ENCODE peak calls at places on chromosome 15, in seven cellular contexts. One of them, this sample, is unnamed.

GRCh38 chr15:58309993-58310928 is 121.5 kb upstream of the LIPC start:
- DNase-seq in suprapubic skin: no peak
- DNase-seq in GM12878: no peak
- DNase-seq in stomach: peak; percentile 65
- DNase-seq in transverse colon: no peak
- DNase-seq in endothelial cell of umbilical vein: no peak
- DNase-seq in HCT116: no peak
- DNase-seq in this sample: peak; percentile 72

GRCh38 chr15:58839485-58839884 is 68.4 kb downstream of the MINDY2 start:
- DNase-seq in GM12878: no peak
- DNase-seq in stomach: no peak
- DNase-seq in endothelial cell of umbilical vein: no peak
- DNase-seq in HCT116: no peak
- DNase-seq in suprapubic skin: no peak
- DNase-seq in transverse colon: no peak
- DNase-seq in this sample: no peak

GRCh38 chr15:101013151-101013550 is 94.0 kb downstream of the LRRK1 start:
- DNase-seq in HCT116: no peak
- DNase-seq in GM12878: no peak
- DNase-seq in stomach: no peak
- DNase-seq in suprapubic skin: peak; percentile 43
- DNase-seq in transverse colon: peak; percentile 3
- DNase-seq in endothelial cell of umbilical vein: no peak
- DNase-seq in this sample: no peak

GRCh38 chr15:87764461-87765236 is 491.9 kb downstream of the NTRK3 start:
- DNase-seq in GM12878: no peak
- DNase-seq in HCT116: no peak
- DNase-seq in endothelial cell of umbilical vein: no peak
- DNase-seq in transverse colon: no peak
- DNase-seq in stomach: no peak
- DNase-seq in suprapubic skin: no peak
- DNase-seq in this sample: no peak

GRCh38 chr15:73240864-73241499 is 127.8 kb downstream of the HCN4 start:
- DNase-seq in endothelial cell of umbilical vein: peak; percentile 66
- DNase-seq in suprapubic skin: no peak
- DNase-seq in transverse colon: peak; percentile 73
- DNase-seq in HCT116: peak; percentile 61
- DNase-seq in GM12878: peak; percentile 28
- DNase-seq in stomach: peak; percentile 77
- DNase-seq in this sample: no peak

GRCh38 chr15:99371180-99372103 is 120.2 kb downstream of the LRRC28 start:
- DNase-seq in suprapubic skin: no peak
- DNase-seq in GM12878: peak; percentile 63
- DNase-seq in transverse colon: no peak
- DNase-seq in endothelial cell of umbilical vein: peak; percentile 10
- DNase-seq in stomach: no peak
- DNase-seq in HCT116: no peak
- DNase-seq in this sample: no peak

GRCh38 chr15:85762756-85763127 is 32.0 kb downstream of the KLHL25 start:
- DNase-seq in stomach: no peak
- DNase-seq in endothelial cell of umbilical vein: no peak
- DNase-seq in GM12878: no peak
- DNase-seq in HCT116: no peak
- DNase-seq in suprapubic skin: no peak
- DNase-seq in transverse colon: no peak
- DNase-seq in this sample: no peak

GRCh38 chr15:80289558-80290277 is 37.7 kb upstream of the CTXND1 start:
- DNase-seq in stomach: no peak
- DNase-seq in endothelial cell of umbilical vein: no peak
- DNase-seq in HCT116: no peak
- DNase-seq in GM12878: no peak
- DNase-seq in transverse colon: no peak
- DNase-seq in suprapubic skin: no peak
- DNase-seq in this sample: no peak

GRCh38 chr15:83285284-83285978 is 967 bp upstream of the BNC1 start:
- DNase-seq in HCT116: no peak
- DNase-seq in transverse colon: no peak
- DNase-seq in suprapubic skin: no peak
- DNase-seq in stomach: no peak
- DNase-seq in endothelial cell of umbilical vein: no peak
- DNase-seq in GM12878: no peak
- DNase-seq in this sample: no peak

GRCh38 chr15:83287541-83288027 is 3.1 kb upstream of the BNC1 start:
- DNase-seq in stomach: no peak
- DNase-seq in endothelial cell of umbilical vein: peak; percentile 81
- DNase-seq in suprapubic skin: no peak
- DNase-seq in GM12878: no peak
- DNase-seq in transverse colon: no peak
- DNase-seq in HCT116: no peak
- DNase-seq in this sample: no peak

GRCh38 chr15:83283813-83284562 is 476 bp downstream of the BNC1 start:
- DNase-seq in HCT116: no peak
- DNase-seq in stomach: no peak
- DNase-seq in GM12878: no peak
- DNase-seq in transverse colon: no peak
- DNase-seq in endothelial cell of umbilical vein: peak; percentile 42
- DNase-seq in suprapubic skin: no peak
- DNase-seq in this sample: no peak

GRCh38 chr15:83284563-83285283 is at the start of gene BNC1:
- DNase-seq in suprapubic skin: no peak
- DNase-seq in transverse colon: no peak
- DNase-seq in GM12878: no peak
- DNase-seq in endothelial cell of umbilical vein: peak; percentile 25
- DNase-seq in stomach: no peak
- DNase-seq in HCT116: no peak
- DNase-seq in this sample: no peak

DNA sequence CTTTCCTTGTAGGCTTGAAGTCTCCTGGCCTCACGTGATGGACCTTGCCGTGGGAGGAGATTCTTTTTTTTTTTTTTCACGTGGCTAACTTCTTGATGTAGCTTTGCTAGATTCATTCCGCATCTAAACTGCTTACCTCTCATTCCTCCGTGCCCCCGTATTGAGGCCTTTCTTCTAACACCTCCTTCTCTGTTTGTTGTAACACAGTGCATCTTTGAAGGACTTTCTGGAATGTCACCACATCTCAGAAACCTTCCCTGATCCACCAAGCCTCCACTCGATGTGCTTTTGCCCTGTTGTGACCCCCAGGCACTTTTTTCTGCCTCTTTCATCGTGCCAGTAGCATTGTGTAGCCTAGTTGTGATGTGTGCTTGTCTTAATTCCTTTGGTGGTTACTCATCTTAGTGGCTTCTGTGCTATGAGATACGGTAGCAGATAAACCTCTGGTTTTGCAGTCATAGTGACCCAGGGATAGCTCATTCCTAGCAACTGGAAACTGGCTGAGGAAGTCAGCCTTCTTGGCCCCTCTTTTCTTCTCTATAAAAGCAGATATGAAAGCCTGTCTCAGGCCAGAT is 1.6 kb upstream of the BNC1 start:
- DNase-seq in suprapubic skin: no peak
- DNase-seq in stomach: no peak
- DNase-seq in GM12878: no peak
- DNase-seq in transverse colon: no peak
- DNase-seq in endothelial cell of umbilical vein: peak; percentile 41
- DNase-seq in HCT116: no peak
- DNase-seq in this sample: no peak
- TF ChIP-seq POLR2AphosphoS5 in suprapubic skin: no peak
- TF ChIP-seq POLR2AphosphoS5 in stomach: no peak
- TF ChIP-seq POLR2AphosphoS5 in GM12878: no peak
- TF ChIP-seq POLR2AphosphoS5 in transverse colon: no peak
- TF ChIP-seq POLR2AphosphoS5 in endothelial cell of umbilical vein: no peak
- TF ChIP-seq POLR2AphosphoS5 in HCT116: no peak
- TF ChIP-seq POLR2AphosphoS5 in this sample: no peak

DNA sequence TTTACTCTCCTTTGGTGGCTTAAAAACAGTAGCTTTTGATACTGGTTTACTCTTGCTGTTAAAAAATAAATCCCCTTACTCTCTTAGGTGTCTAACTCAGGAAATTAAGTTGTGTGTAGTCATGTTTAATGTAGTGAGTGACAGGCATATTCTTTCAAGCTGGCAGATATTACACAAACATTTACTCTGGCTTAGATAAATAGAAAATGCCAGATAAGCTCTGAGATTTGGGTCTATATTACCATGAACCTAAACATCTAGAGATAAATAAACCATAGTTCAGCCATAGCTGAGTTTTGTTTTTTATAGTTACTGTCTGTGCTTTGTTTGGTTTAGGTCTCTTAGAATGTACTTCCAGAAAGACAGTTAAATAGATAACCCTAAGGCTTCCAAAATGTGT is 2.4 kb downstream of the SEMA6D start:
- DNase-seq in suprapubic skin: no peak
- DNase-seq in transverse colon: no peak
- DNase-seq in endothelial cell of umbilical vein: peak; percentile 44
- DNase-seq in stomach: no peak
- DNase-seq in GM12878: no peak
- DNase-seq in HCT116: no peak
- DNase-seq in this sample: no peak
- H3K27me3 ChIP-seq in suprapubic skin: peaks cover 19% of the 10 kb centered on the region
- H3K27me3 ChIP-seq in transverse colon: peaks cover 12% of the 10 kb centered on the region
- H3K27me3 ChIP-seq in endothelial cell of umbilical vein: no peaks in the 10 kb centered on the region
- H3K27me3 ChIP-seq in stomach: no peaks in the 10 kb centered on the region
- H3K27me3 ChIP-seq in GM12878: peaks cover 21% of the 10 kb centered on the region
- H3K27me3 ChIP-seq in HCT116: no peaks in the 10 kb centered on the region
- H3K27me3 ChIP-seq in this sample: peaks cover 15% of the 10 kb centered on the region

GRCh38 chr15:92747047-92747446 is 91.5 kb upstream of the FAM174B start:
- DNase-seq in endothelial cell of umbilical vein: no peak
- DNase-seq in stomach: no peak
- DNase-seq in HCT116: no peak
- DNase-seq in suprapubic skin: no peak
- DNase-seq in transverse colon: no peak
- DNase-seq in GM12878: no peak
- DNase-seq in this sample: no peak

GRCh38 chr15:92753591-92753990 is 98.0 kb upstream of the FAM174B start:
- DNase-seq in transverse colon: no peak
- DNase-seq in suprapubic skin: no peak
- DNase-seq in endothelial cell of umbilical vein: no peak
- DNase-seq in HCT116: no peak
- DNase-seq in GM12878: no peak
- DNase-seq in stomach: no peak
- DNase-seq in this sample: no peak

GRCh38 chr15:92745845-92746271 is 90.3 kb upstream of the FAM174B start:
- DNase-seq in endothelial cell of umbilical vein: no peak
- DNase-seq in stomach: no peak
- DNase-seq in suprapubic skin: no peak
- DNase-seq in transverse colon: no peak
- DNase-seq in HCT116: no peak
- DNase-seq in GM12878: no peak
- DNase-seq in this sample: no peak

GRCh38 chr15:92751528-92751927 is 96.0 kb upstream of the FAM174B start:
- DNase-seq in GM12878: no peak
- DNase-seq in HCT116: no peak
- DNase-seq in suprapubic skin: no peak
- DNase-seq in transverse colon: no peak
- DNase-seq in stomach: no peak
- DNase-seq in endothelial cell of umbilical vein: no peak
- DNase-seq in this sample: no peak

GRCh38 chr15:92749172-92749571 is 93.6 kb upstream of the FAM174B start:
- DNase-seq in suprapubic skin: no peak
- DNase-seq in GM12878: no peak
- DNase-seq in transverse colon: no peak
- DNase-seq in endothelial cell of umbilical vein: no peak
- DNase-seq in HCT116: no peak
- DNase-seq in stomach: no peak
- DNase-seq in this sample: no peak
- TF ChIP-seq POLR2A in suprapubic skin: no peak
- TF ChIP-seq POLR2A in GM12878: no peak
- TF ChIP-seq POLR2A in transverse colon: no peak
- TF ChIP-seq POLR2A in endothelial cell of umbilical vein: no peak
- TF ChIP-seq POLR2A in HCT116: no peak
- TF ChIP-seq POLR2A in stomach: no peak
- TF ChIP-seq POLR2A in this sample: no peak

GRCh38 chr15:37041836-37042235 is 58.5 kb downstream of the MEIS2 start:
- DNase-seq in suprapubic skin: no peak
- DNase-seq in stomach: no peak
- DNase-seq in HCT116: no peak
- DNase-seq in endothelial cell of umbilical vein: no peak
- DNase-seq in transverse colon: no peak
- DNase-seq in GM12878: no peak
- DNase-seq in this sample: no peak

GRCh38 chr15:37045241-37045640 is 55.1 kb downstream of the MEIS2 start:
- DNase-seq in endothelial cell of umbilical vein: no peak
- DNase-seq in stomach: no peak
- DNase-seq in GM12878: no peak
- DNase-seq in HCT116: no peak
- DNase-seq in transverse colon: no peak
- DNase-seq in suprapubic skin: no peak
- DNase-seq in this sample: no peak

GRCh38 chr15:37045859-37046318 is 54.5 kb downstream of the MEIS2 start:
- DNase-seq in GM12878: no peak
- DNase-seq in suprapubic skin: no peak
- DNase-seq in transverse colon: no peak
- DNase-seq in stomach: no peak
- DNase-seq in HCT116: no peak
- DNase-seq in endothelial cell of umbilical vein: no peak
- DNase-seq in this sample: no peak

GRCh38 chr15:37050345-37050744 is 50.0 kb downstream of the MEIS2 start:
- DNase-seq in HCT116: no peak
- DNase-seq in GM12878: no peak
- DNase-seq in stomach: no peak
- DNase-seq in endothelial cell of umbilical vein: no peak
- DNase-seq in transverse colon: no peak
- DNase-seq in suprapubic skin: no peak
- DNase-seq in this sample: no peak

GRCh38 chr15:37046876-37047614 is 53.3 kb downstream of the MEIS2 start:
- DNase-seq in transverse colon: no peak
- DNase-seq in stomach: no peak
- DNase-seq in GM12878: no peak
- DNase-seq in HCT116: no peak
- DNase-seq in suprapubic skin: no peak
- DNase-seq in endothelial cell of umbilical vein: no peak
- DNase-seq in this sample: no peak
- TF ChIP-seq POLR2AphosphoS5 in transverse colon: no peak
- TF ChIP-seq POLR2AphosphoS5 in stomach: no peak
- TF ChIP-seq POLR2AphosphoS5 in GM12878: no peak
- TF ChIP-seq POLR2AphosphoS5 in HCT116: no peak
- TF ChIP-seq POLR2AphosphoS5 in suprapubic skin: no peak
- TF ChIP-seq POLR2AphosphoS5 in endothelial cell of umbilical vein: no peak
- TF ChIP-seq POLR2AphosphoS5 in this sample: no peak

This sample was measured in spleen.